ENCODE peak calls at places on chromosomes 2 and 18, in nine cellular contexts. W is psoas muscle, M is fibroblast of pulmonary artery, N is Panc1, A is mammary epithelial cell, I is kidney, Z is choroid plexus epithelial cell, L is heart left ventricle, H is left ventricle myocardium inferior. X is an unnamed sample.

GRCh38 chr2:237729681-237730475 is 68.7 kb upstream of the RBM44 start:
- DNase-seq in W (no peak), M (no peak), N (no peak), A (no peak), I (no peak), Z (no peak), L (no peak), H (no peak), X (no peak)

GRCh38 chr2:12227941-12228608 is 481.6 kb downstream of the LPIN1 start:
- DNase-seq in W (no peak), M (peak), N (no peak), A (peak), I (no peak), Z (peak), L (no peak), H (no peak), X (no peak)

GRCh38 chr2:55418512-55419235 is 982 bp downstream of the CCDC88A start:
- DNase-seq in W (no peak), M (no peak), N (no peak), A (peak), I (no peak), Z (no peak), L (no peak), H (no peak), X (no peak)

GRCh38 chr2:206392118-206392517 is 51.2 kb upstream of the ADAM23 start:
- DNase-seq in W (no peak), M (peak), N (no peak), A (peak), I (no peak), Z (peak), L (no peak), H (no peak), X (peak)

GRCh38 chr18:22332590-22332989 is 85.1 kb downstream of the CTAGE1 start:
- DNase-seq in W (no peak), M (no peak), N (no peak), A (peak), I (no peak), Z (peak), L (no peak), H (no peak), X (no peak)

GRCh38 chr2:240480834-240481623 is 45.6 kb downstream of the GPC1 start:
- DNase-seq in W (no peak), M (no peak), N (no peak), A (no peak), I (no peak), Z (no peak), L (peak), H (no peak), X (no peak)

GRCh38 chr2:101125374-101125773 is 25.8 kb downstream of the TBC1D8 start:
- DNase-seq in W (no peak), M (peak), N (no peak), A (peak), I (no peak), Z (peak), L (no peak), H (no peak), X (no peak)

GRCh38 chr2:159562248-159562647 is 54.1 kb downstream of the BAZ2B start:
- DNase-seq in W (no peak), M (peak), N (no peak), A (peak), I (no peak), Z (peak), L (no peak), H (no peak), X (no peak)

GRCh38 chr2:46101557-46102220 is 195.5 kb upstream of the EPAS1 start:
- DNase-seq in W (no peak), M (no peak), N (no peak), A (no peak), I (no peak), Z (peak), L (no peak), H (no peak), X (no peak)

GRCh38 chr2:67845557-67846114 is 217.2 kb downstream of the C1D start:
- DNase-seq in W (no peak), M (no peak), N (no peak), A (no peak), I (no peak), Z (peak), L (no peak), H (no peak), X (no peak)

GRCh38 chr2:33166287-33166881 is 219.6 kb downstream of the LTBP1 start:
- DNase-seq in W (no peak), M (peak), N (no peak), A (no peak), I (no peak), Z (peak), L (no peak), H (no peak), X (no peak)

GRCh38 chr18:68121308-68121707 is 593.6 kb downstream of the TMX3 start:
- DNase-seq in W (no peak), M (no peak), N (no peak), A (no peak), I (no peak), Z (no peak), L (no peak), H (no peak), X (no peak)

GRCh38 chr2:199988176-199988575 is 32.8 kb downstream of the MAIP1 start:
- DNase-seq in W (no peak), M (peak), N (no peak), A (no peak), I (no peak), Z (peak), L (no peak), H (no peak), X (no peak)

GRCh38 chr2:186891219-186891621 is 42.2 kb upstream of the ZSWIM2 start:
- DNase-seq in W (no peak), M (peak), N (no peak), A (peak), I (no peak), Z (peak), L (no peak), H (no peak), X (no peak)

GRCh38 chr2:152465541-152465940 is 130.6 kb downstream of the FMNL2 start:
- DNase-seq in W (no peak), M (no peak), N (no peak), A (no peak), I (no peak), Z (no peak), L (no peak), H (no peak), X (no peak)

GRCh38 chr18:1604751-1605150 is 700.1 kb downstream of the ADCYAP1 start:
- DNase-seq in W (no peak), M (no peak), N (no peak), A (no peak), I (no peak), Z (no peak), L (no peak), H (no peak), X (no peak)

GRCh38 chr2:241103176-241103595 is 1.1 kb upstream of the MTERF4 start:
- DNase-seq in W (no peak), M (no peak), N (no peak), A (no peak), I (no peak), Z (no peak), L (no peak), H (no peak), X (no peak)

GRCh38 chr2:64179582-64180321 is 35.5 kb upstream of the PELI1 start:
- DNase-seq in W (no peak), M (no peak), N (no peak), A (no peak), I (no peak), Z (peak), L (no peak), H (no peak), X (peak)

GRCh38 chr2:140353541-140353940 is 1573.4 kb upstream of the NXPH2 start:
- DNase-seq in W (no peak), M (peak), N (no peak), A (peak), I (no peak), Z (peak), L (no peak), H (no peak), X (no peak)

GRCh38 chr2:191217580-191217979 is 27.6 kb upstream of the MYO1B start:
- DNase-seq in W (no peak), M (peak), N (no peak), A (peak), I (no peak), Z (peak), L (no peak), H (no peak), X (no peak)

GRCh38 chr18:4391859-4392258 is 63.2 kb downstream of the DLGAP1 start:
- DNase-seq in W (no peak), M (no peak), N (no peak), A (no peak), I (no peak), Z (no peak), L (no peak), H (no peak), X (no peak)

GRCh38 chr2:26757873-26758789 is 6.0 kb upstream of the SLC35F6 start:
- DNase-seq in W (peak), M (peak), N (peak), A (peak), I (no peak), Z (peak), L (peak), H (no peak), X (peak)

GRCh38 chr2:176589956-176590509 is 320.8 kb downstream of the MTX2 start:
- DNase-seq in W (no peak), M (peak), N (no peak), A (no peak), I (no peak), Z (peak), L (no peak), H (no peak), X (no peak)

GRCh38 chr2:162828545-162828944 is 10.0 kb downstream of the KCNH7 start:
- DNase-seq in W (no peak), M (no peak), N (no peak), A (peak), I (no peak), Z (no peak), L (no peak), H (no peak), X (no peak)

GRCh38 chr2:3647246-3647645 is 10.8 kb upstream of the ALLC start:
- DNase-seq in W (no peak), M (no peak), N (no peak), A (no peak), I (no peak), Z (no peak), L (peak), H (no peak), X (no peak)

GRCh38 chr18:47932603-47933002 is 2.1 kb upstream of the SMAD2 start:
- DNase-seq in W (no peak), M (no peak), N (no peak), A (no peak), I (no peak), Z (no peak), L (no peak), H (no peak), X (no peak)

GRCh38 chr2:128750328-128751165 is 431.9 kb upstream of the HS6ST1 start:
- DNase-seq in W (no peak), M (no peak), N (no peak), A (no peak), I (no peak), Z (no peak), L (no peak), H (no peak), X (no peak)

GRCh38 chr2:57793310-57793709 is 253.3 kb upstream of the VRK2 start:
- DNase-seq in W (no peak), M (no peak), N (no peak), A (no peak), I (no peak), Z (no peak), L (no peak), H (no peak), X (no peak)

DNA sequence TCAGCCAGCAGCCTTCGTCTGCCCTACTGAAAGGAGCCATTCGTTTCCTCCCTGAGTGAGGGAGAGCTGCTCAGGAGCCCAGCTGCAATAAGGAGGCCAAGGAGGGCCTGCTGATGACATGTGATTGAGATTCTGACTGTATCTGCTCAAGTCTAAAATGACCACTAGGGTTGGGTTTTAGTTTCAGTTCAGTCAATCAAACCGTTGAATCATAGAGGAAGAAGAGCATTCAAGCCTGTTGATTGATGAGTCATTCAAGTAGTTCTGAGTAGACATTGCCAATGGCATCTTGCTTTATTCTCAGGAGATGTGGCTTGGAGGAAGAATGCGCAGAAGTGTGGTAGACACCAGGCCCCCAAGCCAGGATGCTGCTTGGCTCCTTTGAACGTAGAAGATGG is 19.9 kb upstream of the BCL2L11 start:
- DNase-seq in W (no peak), M (no peak), N (no peak), A (peak), I (no peak), Z (no peak), L (no peak), H (no peak), X (no peak)
- TF ChIP-seq CTCF in W (no peak), M (no peak), N (no peak), A (no peak), I (no peak), Z (no peak), L (no peak), H (no peak), X (peak)

DNA sequence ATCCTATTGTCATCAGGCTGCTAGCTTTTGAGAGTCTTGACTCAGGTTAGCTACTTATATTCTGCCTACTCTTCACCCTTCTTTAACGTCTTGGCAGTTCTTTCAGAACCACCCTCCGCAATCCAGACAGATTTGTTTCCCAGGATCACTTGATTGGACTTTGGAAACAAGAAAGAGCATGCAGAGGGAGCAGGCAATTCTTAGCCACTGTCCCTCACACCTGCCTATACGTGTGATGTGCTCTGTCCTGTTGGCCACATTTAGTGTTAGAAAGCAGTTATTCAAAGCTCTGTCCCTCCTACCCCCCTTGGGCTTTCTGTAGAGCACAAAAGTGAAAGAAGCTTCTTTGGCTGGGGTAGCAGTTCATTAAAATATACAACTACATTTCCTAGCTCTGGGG is 6.4 kb downstream of the FZD5 start:
- DNase-seq in W (no peak), M (no peak), N (no peak), A (no peak), I (no peak), Z (no peak), L (no peak), H (no peak), X (no peak)
- H3K4me3 ChIP-seq in W (no peak), M (no peak), N (no peak), A (no peak), I (no peak), Z (no peak), L (no peak), H (no peak), X (no peak)

DNA sequence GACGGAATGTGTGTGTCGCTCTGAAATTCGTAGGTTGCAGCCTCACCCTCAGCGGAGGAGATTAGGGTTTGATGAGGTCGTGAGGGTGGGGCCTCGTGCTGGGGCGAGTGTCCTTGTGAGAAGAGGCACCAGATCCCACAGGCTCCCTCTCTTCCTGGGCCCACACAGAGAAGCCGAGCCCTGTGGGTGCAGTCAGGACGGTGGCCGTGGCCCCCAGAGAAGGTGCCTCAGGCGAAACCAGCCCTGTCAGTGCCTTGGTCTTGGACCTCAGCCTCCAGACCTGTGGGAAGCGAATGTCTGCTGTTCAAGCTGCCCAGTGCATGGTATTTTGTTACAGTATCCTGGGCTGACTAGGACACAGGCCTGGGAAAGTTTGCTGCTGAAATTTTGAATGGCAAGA is 108.0 kb upstream of the ALKAL2 start:
- DNase-seq in W (no peak), M (no peak), N (no peak), A (no peak), I (no peak), Z (no peak), L (no peak), H (no peak), X (no peak)
- TF ChIP-seq CTCF in W (no peak), M (no peak), N (no peak), A (no peak), I (no peak), Z (no peak), L (no peak), H (no peak), X (no peak)

DNA sequence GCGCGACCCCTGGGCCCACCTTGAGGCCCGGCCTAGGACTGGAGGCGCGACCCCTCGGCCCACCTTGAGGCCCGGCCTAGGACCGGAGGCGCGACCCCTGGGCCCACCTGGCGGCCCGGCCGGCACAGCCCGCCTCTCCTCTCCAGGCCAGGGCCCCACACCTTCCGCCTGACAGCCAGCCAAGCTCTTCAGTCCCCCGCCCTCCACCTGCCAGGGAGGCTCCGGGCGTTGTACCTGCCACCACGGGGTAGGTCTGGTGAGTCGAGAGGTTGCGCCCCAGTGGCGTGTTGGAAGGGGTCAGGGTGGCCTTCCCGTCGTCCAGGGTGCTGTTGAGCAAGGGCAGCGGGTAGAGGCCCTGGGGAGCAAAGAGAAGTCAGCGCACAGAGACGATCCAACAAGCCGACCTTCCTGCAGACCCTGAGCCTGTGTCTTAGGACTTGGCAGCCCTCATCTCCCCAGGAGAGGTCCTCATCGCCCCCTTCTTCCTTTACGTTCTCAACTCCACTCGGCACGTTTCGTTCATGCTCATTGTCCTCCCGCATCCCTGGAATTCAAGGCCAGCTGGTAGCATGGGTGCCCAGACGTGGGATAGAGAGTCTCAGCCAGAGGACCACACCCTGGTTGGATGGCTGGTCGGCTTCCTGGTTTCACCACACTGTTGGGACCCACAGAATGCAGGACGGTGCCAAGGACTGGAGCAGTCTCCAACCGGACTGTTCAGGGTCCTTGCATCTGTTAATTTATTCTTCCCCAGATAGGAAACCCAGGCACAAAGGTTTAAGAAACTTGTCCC is 42.2 kb downstream of the PAX8 start:
- DNase-seq in W (no peak), M (no peak), N (no peak), A (peak), I (peak), Z (no peak), L (no peak), H (no peak), X (no peak)
- H3K4me3 ChIP-seq in W (no peak), M (peak), N (no peak), A (no peak), I (no peak), Z (peak), L (peak), H (peak), X (no peak)

GRCh38 chr18:51196116-51196810 is 1.2 kb downstream of the MEX3C start:
- DNase-seq in W (peak), M (peak), N (no peak), A (no peak), I (peak), Z (peak), L (peak), H (peak), X (no peak)

GRCh38 chr18:51195086-51195601 is 2.3 kb downstream of the MEX3C start:
- DNase-seq in W (no peak), M (no peak), N (no peak), A (no peak), I (no peak), Z (peak), L (no peak), H (no peak), X (no peak)

GRCh38 chr18:51197661-51198424 is at the start of gene MEX3C:
- DNase-seq in W (peak), M (peak), N (peak), A (peak), I (peak), Z (peak), L (peak), H (peak), X (peak)

GRCh38 chr18:51195602-51196115 is 1.8 kb downstream of the MEX3C start:
- DNase-seq in W (no peak), M (peak), N (no peak), A (peak), I (no peak), Z (peak), L (no peak), H (no peak), X (no peak)

DNA sequence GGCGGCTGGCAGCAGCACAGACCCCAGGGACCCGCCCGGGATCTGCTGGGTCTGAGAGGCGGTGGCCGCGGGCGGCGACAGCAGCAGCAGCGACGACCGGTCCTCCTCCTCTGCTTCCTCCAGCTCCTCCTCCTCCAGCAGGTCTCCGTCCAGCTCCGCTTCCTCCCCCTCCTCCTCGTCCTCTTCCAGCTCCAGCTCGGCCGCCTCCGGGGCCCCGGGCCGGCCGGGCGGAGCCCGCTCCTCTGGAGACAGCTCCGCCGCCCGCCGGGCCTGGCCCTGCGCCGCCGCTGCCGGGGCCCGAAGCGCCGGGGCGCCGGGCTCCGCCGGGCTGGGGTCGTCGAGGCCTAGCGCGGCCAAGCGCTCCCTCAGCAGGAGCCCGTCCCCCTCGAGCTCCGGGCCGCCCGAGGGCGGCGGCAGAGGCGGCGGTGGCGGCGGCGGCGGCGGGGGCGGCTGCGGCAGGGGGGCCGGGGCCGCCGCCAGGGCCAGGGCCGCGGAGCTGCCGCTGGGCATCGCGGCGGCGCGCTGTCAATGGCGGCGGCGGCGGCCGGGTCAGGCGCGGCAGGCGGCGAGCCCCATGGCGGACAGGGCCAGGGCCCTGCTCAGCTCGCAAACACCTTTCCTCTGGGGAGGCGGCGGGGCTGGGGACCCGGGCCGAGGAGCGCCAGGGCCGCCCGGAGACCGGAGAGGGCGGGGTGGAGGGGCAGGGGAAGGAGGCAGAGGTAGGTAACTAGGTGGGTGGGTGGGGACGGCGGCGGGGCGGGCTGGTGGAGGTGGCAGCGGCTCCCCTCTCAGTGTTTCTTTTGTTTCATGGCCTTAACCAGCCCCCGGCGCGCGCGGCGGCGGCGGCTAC is 445 bp downstream of the MEX3C start:
- DNase-seq in W (no peak), M (peak), N (no peak), A (peak), I (peak), Z (peak), L (peak), H (peak), X (no peak)
- TF ChIP-seq CTCF in W (no peak), M (no peak), N (no peak), A (no peak), I (no peak), Z (no peak), L (no peak), H (no peak), X (no peak)